ENCODE peak calls at places on chromosomes 5 and 9, in ten cellular contexts. One of them, this sample, is unnamed.

GRCh38 chr5:177233206-177233605 is 70.3 kb downstream of the RAB24 start:
- DNase-seq in GM23338: no peak
- DNase-seq in A673: no peak
- DNase-seq in cardiac fibroblast: no peak
- DNase-seq in upper lobe of right lung: no peak
- DNase-seq in body of pancreas: no peak
- DNase-seq in IMR-90: no peak
- DNase-seq in AG04450: no peak
- DNase-seq in HL-60: no peak
- DNase-seq in adrenal gland: no peak
- DNase-seq in this sample: peak

GRCh38 chr5:130034872-130035271 is 130.6 kb downstream of the CHSY3 start:
- DNase-seq in GM23338: no peak
- DNase-seq in A673: no peak
- DNase-seq in cardiac fibroblast: peak
- DNase-seq in upper lobe of right lung: no peak
- DNase-seq in body of pancreas: no peak
- DNase-seq in IMR-90: peak
- DNase-seq in AG04450: peak
- DNase-seq in HL-60: no peak
- DNase-seq in adrenal gland: no peak
- DNase-seq in this sample: no peak

GRCh38 chr5:134255418-134256150 is 29.7 kb upstream of the PPP2CA start:
- DNase-seq in GM23338: no peak
- DNase-seq in A673: no peak
- DNase-seq in cardiac fibroblast: peak
- DNase-seq in upper lobe of right lung: no peak
- DNase-seq in body of pancreas: no peak
- DNase-seq in IMR-90: peak
- DNase-seq in AG04450: no peak
- DNase-seq in HL-60: no peak
- DNase-seq in adrenal gland: no peak
- DNase-seq in this sample: peak

GRCh38 chr9:134328841-134329575 is 2.8 kb downstream of the RXRA start:
- DNase-seq in GM23338: no peak
- DNase-seq in A673: no peak
- DNase-seq in cardiac fibroblast: peak
- DNase-seq in upper lobe of right lung: no peak
- DNase-seq in body of pancreas: no peak
- DNase-seq in IMR-90: no peak
- DNase-seq in AG04450: no peak
- DNase-seq in HL-60: no peak
- DNase-seq in adrenal gland: no peak
- DNase-seq in this sample: no peak

GRCh38 chr9:129558551-129559505 is 62.1 kb downstream of the C9orf50 start:
- DNase-seq in GM23338: peak
- DNase-seq in A673: no peak
- DNase-seq in cardiac fibroblast: no peak
- DNase-seq in upper lobe of right lung: no peak
- DNase-seq in body of pancreas: peak
- DNase-seq in IMR-90: no peak
- DNase-seq in AG04450: no peak
- DNase-seq in HL-60: no peak
- DNase-seq in adrenal gland: no peak
- DNase-seq in this sample: no peak

GRCh38 chr5:56447656-56448055 is 214.5 kb upstream of the ANKRD55 start:
- DNase-seq in GM23338: no peak
- DNase-seq in A673: no peak
- DNase-seq in cardiac fibroblast: no peak
- DNase-seq in upper lobe of right lung: no peak
- DNase-seq in body of pancreas: no peak
- DNase-seq in IMR-90: no peak
- DNase-seq in AG04450: no peak
- DNase-seq in HL-60: no peak
- DNase-seq in adrenal gland: no peak
- DNase-seq in this sample: no peak

GRCh38 chr9:129714393-129715051 is 38.3 kb downstream of the PTGES start:
- DNase-seq in GM23338: no peak
- DNase-seq in A673: no peak
- DNase-seq in cardiac fibroblast: no peak
- DNase-seq in upper lobe of right lung: no peak
- DNase-seq in body of pancreas: no peak
- DNase-seq in IMR-90: no peak
- DNase-seq in AG04450: no peak
- DNase-seq in HL-60: no peak
- DNase-seq in adrenal gland: no peak
- DNase-seq in this sample: no peak

GRCh38 chr9:93422987-93423386 is 28.5 kb upstream of the FAM120A start:
- DNase-seq in GM23338: no peak
- DNase-seq in A673: no peak
- DNase-seq in cardiac fibroblast: no peak
- DNase-seq in upper lobe of right lung: no peak
- DNase-seq in body of pancreas: no peak
- DNase-seq in IMR-90: peak
- DNase-seq in AG04450: no peak
- DNase-seq in HL-60: no peak
- DNase-seq in adrenal gland: no peak
- DNase-seq in this sample: no peak

GRCh38 chr5:30846171-30846570 is 347.3 kb upstream of the CDH6 start:
- DNase-seq in GM23338: no peak
- DNase-seq in A673: no peak
- DNase-seq in cardiac fibroblast: peak
- DNase-seq in upper lobe of right lung: no peak
- DNase-seq in body of pancreas: no peak
- DNase-seq in IMR-90: no peak
- DNase-seq in AG04450: no peak
- DNase-seq in HL-60: no peak
- DNase-seq in adrenal gland: no peak
- DNase-seq in this sample: no peak

GRCh38 chr5:125961150-125961549 is 462.1 kb upstream of the GRAMD2B start:
- DNase-seq in GM23338: no peak
- DNase-seq in A673: no peak
- DNase-seq in cardiac fibroblast: no peak
- DNase-seq in upper lobe of right lung: no peak
- DNase-seq in body of pancreas: no peak
- DNase-seq in IMR-90: no peak
- DNase-seq in AG04450: no peak
- DNase-seq in HL-60: no peak
- DNase-seq in adrenal gland: no peak
- DNase-seq in this sample: no peak

GRCh38 chr9:2109066-2109650 is 94.0 kb downstream of the SMARCA2 start:
- DNase-seq in GM23338: no peak
- DNase-seq in A673: peak
- DNase-seq in cardiac fibroblast: peak
- DNase-seq in upper lobe of right lung: no peak
- DNase-seq in body of pancreas: no peak
- DNase-seq in IMR-90: peak
- DNase-seq in AG04450: no peak
- DNase-seq in HL-60: no peak
- DNase-seq in adrenal gland: no peak
- DNase-seq in this sample: peak

GRCh38 chr5:90473321-90474234 is 993 bp downstream of the MBLAC2 start:
- DNase-seq in GM23338: peak
- DNase-seq in A673: peak
- DNase-seq in cardiac fibroblast: peak
- DNase-seq in upper lobe of right lung: peak
- DNase-seq in body of pancreas: peak
- DNase-seq in IMR-90: peak
- DNase-seq in AG04450: no peak
- DNase-seq in HL-60: no peak
- DNase-seq in adrenal gland: peak
- DNase-seq in this sample: no peak

GRCh38 chr9:107465467-107466451 is 23.8 kb downstream of the KLF4 start:
- DNase-seq in GM23338: peak
- DNase-seq in A673: peak
- DNase-seq in cardiac fibroblast: peak
- DNase-seq in upper lobe of right lung: peak
- DNase-seq in body of pancreas: peak
- DNase-seq in IMR-90: peak
- DNase-seq in AG04450: no peak
- DNase-seq in HL-60: peak
- DNase-seq in adrenal gland: peak
- DNase-seq in this sample: no peak

GRCh38 chr9:80605793-80606192 is 1034.0 kb downstream of the TLE4 start:
- DNase-seq in GM23338: peak
- DNase-seq in A673: no peak
- DNase-seq in cardiac fibroblast: no peak
- DNase-seq in upper lobe of right lung: no peak
- DNase-seq in body of pancreas: no peak
- DNase-seq in IMR-90: peak
- DNase-seq in AG04450: no peak
- DNase-seq in HL-60: no peak
- DNase-seq in adrenal gland: no peak
- DNase-seq in this sample: no peak

DNA sequence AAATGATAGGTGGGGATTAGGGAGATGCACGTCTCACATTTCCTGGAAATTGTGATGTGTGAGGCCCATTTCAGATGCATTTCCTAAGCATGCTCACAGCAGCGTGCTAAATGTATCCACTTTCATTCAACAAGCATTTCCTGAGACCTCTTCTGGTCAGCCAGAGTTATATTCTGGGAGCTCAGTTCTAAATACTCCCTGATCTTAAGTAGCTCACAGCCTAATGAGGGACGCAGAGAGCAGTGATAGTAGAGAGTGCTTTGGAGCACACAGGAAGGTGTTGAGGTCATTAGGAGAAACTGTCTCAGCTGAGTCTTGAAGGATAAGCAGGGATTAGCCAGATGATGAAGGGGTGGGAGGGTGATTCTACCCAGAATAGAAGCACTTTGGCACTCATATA is 46.2 kb upstream of the FSD1L start:
- DNase-seq in GM23338: peak
- DNase-seq in A673: peak
- DNase-seq in cardiac fibroblast: peak
- DNase-seq in upper lobe of right lung: no peak
- DNase-seq in body of pancreas: no peak
- DNase-seq in IMR-90: peak
- DNase-seq in AG04450: no peak
- DNase-seq in HL-60: no peak
- DNase-seq in adrenal gland: no peak
- DNase-seq in this sample: peak
- TF ChIP-seq CTCF in GM23338: peak
- TF ChIP-seq CTCF in A673: peak
- TF ChIP-seq CTCF in cardiac fibroblast: no peak
- TF ChIP-seq CTCF in upper lobe of right lung: no peak
- TF ChIP-seq CTCF in body of pancreas: no peak
- TF ChIP-seq CTCF in IMR-90: peak
- TF ChIP-seq CTCF in AG04450: peak
- TF ChIP-seq CTCF in HL-60: no peak
- TF ChIP-seq CTCF in adrenal gland: no peak
- TF ChIP-seq CTCF in this sample: peak

GRCh38 chr5:109350537-109351270 is 59.1 kb downstream of the PJA2 start:
- DNase-seq in GM23338: no peak
- DNase-seq in A673: no peak
- DNase-seq in cardiac fibroblast: peak
- DNase-seq in upper lobe of right lung: no peak
- DNase-seq in body of pancreas: no peak
- DNase-seq in IMR-90: peak
- DNase-seq in AG04450: no peak
- DNase-seq in HL-60: no peak
- DNase-seq in adrenal gland: no peak
- DNase-seq in this sample: no peak

GRCh38 chr5:109345699-109346098 is 64.1 kb downstream of the PJA2 start:
- DNase-seq in GM23338: no peak
- DNase-seq in A673: no peak
- DNase-seq in cardiac fibroblast: no peak
- DNase-seq in upper lobe of right lung: no peak
- DNase-seq in body of pancreas: no peak
- DNase-seq in IMR-90: no peak
- DNase-seq in AG04450: no peak
- DNase-seq in HL-60: no peak
- DNase-seq in adrenal gland: no peak
- DNase-seq in this sample: no peak

GRCh38 chr5:109352024-109352423 is 57.8 kb downstream of the PJA2 start:
- DNase-seq in GM23338: no peak
- DNase-seq in A673: no peak
- DNase-seq in cardiac fibroblast: no peak
- DNase-seq in upper lobe of right lung: no peak
- DNase-seq in body of pancreas: no peak
- DNase-seq in IMR-90: no peak
- DNase-seq in AG04450: no peak
- DNase-seq in HL-60: no peak
- DNase-seq in adrenal gland: no peak
- DNase-seq in this sample: no peak

GRCh38 chr5:109349419-109349818 is 60.4 kb downstream of the PJA2 start:
- DNase-seq in GM23338: no peak
- DNase-seq in A673: no peak
- DNase-seq in cardiac fibroblast: no peak
- DNase-seq in upper lobe of right lung: no peak
- DNase-seq in body of pancreas: no peak
- DNase-seq in IMR-90: no peak
- DNase-seq in AG04450: no peak
- DNase-seq in HL-60: no peak
- DNase-seq in adrenal gland: no peak
- DNase-seq in this sample: no peak

GRCh38 chr5:109347252-109347888 is 62.4 kb downstream of the PJA2 start:
- DNase-seq in GM23338: no peak
- DNase-seq in A673: peak
- DNase-seq in cardiac fibroblast: no peak
- DNase-seq in upper lobe of right lung: peak
- DNase-seq in body of pancreas: no peak
- DNase-seq in IMR-90: no peak
- DNase-seq in AG04450: no peak
- DNase-seq in HL-60: no peak
- DNase-seq in adrenal gland: no peak
- DNase-seq in this sample: no peak
- TF ChIP-seq CTCF in GM23338: no peak
- TF ChIP-seq CTCF in A673: peak
- TF ChIP-seq CTCF in cardiac fibroblast: no peak
- TF ChIP-seq CTCF in upper lobe of right lung: no peak
- TF ChIP-seq CTCF in body of pancreas: no peak
- TF ChIP-seq CTCF in IMR-90: no peak
- TF ChIP-seq CTCF in AG04450: no peak
- TF ChIP-seq CTCF in HL-60: no peak
- TF ChIP-seq CTCF in adrenal gland: no peak
- TF ChIP-seq CTCF in this sample: no peak

GRCh38 chr5:149149942-149150341 is 8.6 kb downstream of the ABLIM3 start:
- DNase-seq in GM23338: no peak
- DNase-seq in A673: no peak
- DNase-seq in cardiac fibroblast: no peak
- DNase-seq in upper lobe of right lung: no peak
- DNase-seq in body of pancreas: no peak
- DNase-seq in IMR-90: no peak
- DNase-seq in AG04450: no peak
- DNase-seq in HL-60: no peak
- DNase-seq in adrenal gland: no peak
- DNase-seq in this sample: no peak
- TF ChIP-seq CTCF in GM23338: no peak
- TF ChIP-seq CTCF in A673: no peak
- TF ChIP-seq CTCF in cardiac fibroblast: no peak
- TF ChIP-seq CTCF in upper lobe of right lung: no peak
- TF ChIP-seq CTCF in body of pancreas: no peak
- TF ChIP-seq CTCF in IMR-90: no peak
- TF ChIP-seq CTCF in AG04450: no peak
- TF ChIP-seq CTCF in HL-60: no peak
- TF ChIP-seq CTCF in adrenal gland: no peak
- TF ChIP-seq CTCF in this sample: no peak

DNA sequence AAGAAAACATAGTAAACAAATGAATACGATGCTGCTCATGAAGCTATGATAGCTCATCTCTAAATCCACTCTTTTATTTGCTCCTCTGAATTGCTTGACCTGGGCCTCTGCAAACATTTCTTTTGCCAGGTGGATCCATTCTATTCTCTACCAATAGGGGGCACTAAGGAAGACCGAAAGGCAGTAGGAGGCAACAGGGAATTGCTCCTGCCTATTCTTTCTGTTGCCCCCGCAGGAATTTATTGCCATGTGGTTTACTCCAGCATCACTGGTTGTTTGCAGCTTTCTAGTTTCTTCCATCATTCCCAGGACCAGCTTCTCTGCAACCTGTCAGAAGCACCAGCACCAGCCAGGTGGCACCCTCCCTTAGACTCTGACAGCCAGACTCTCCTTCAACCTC is 5.3 kb downstream of the GAPT start:
- DNase-seq in GM23338: peak
- DNase-seq in A673: no peak
- DNase-seq in cardiac fibroblast: no peak
- DNase-seq in upper lobe of right lung: no peak
- DNase-seq in body of pancreas: no peak
- DNase-seq in IMR-90: no peak
- DNase-seq in AG04450: no peak
- DNase-seq in HL-60: no peak
- DNase-seq in adrenal gland: no peak
- DNase-seq in this sample: no peak
- TF ChIP-seq CTCF in GM23338: peak
- TF ChIP-seq CTCF in A673: peak
- TF ChIP-seq CTCF in cardiac fibroblast: peak
- TF ChIP-seq CTCF in upper lobe of right lung: peak
- TF ChIP-seq CTCF in body of pancreas: no peak
- TF ChIP-seq CTCF in IMR-90: peak
- TF ChIP-seq CTCF in AG04450: peak
- TF ChIP-seq CTCF in HL-60: no peak
- TF ChIP-seq CTCF in adrenal gland: no peak
- TF ChIP-seq CTCF in this sample: peak

This sample was measured in HFFc6.